ENCODE peak calls at places on chromosomes 2 and 18, in four cellular contexts. J is NCI-H345, C is NCI-H1105, Z is mesothelial cell of epicardium. O is an unnamed sample.
A peak's percentile ranks its signal among the peaks of the same experiment; 100 is the strongest.

GRCh38 chr2:95062716-95063400 is 37.4 kb downstream of the MAL start:
- DNase-seq in J (peak; percentile 71), C (no peak), Z (no peak), O (peak; percentile 43)

GRCh38 chr18:62999392-62999791 is 284.1 kb downstream of the PHLPP1 start:
- DNase-seq in J (no peak), C (no peak), Z (no peak), O (peak; percentile 55)

GRCh38 chr2:143034292-143035074 is 94.7 kb upstream of the ARHGAP15 start:
- DNase-seq in J (peak; percentile 86), C (peak; percentile 69), Z (no peak), O (peak; percentile 83)

GRCh38 chr18:48953096-48953706 is 2.4 kb upstream of the SMAD7 start:
- DNase-seq in J (no peak), C (no peak), Z (no peak), O (no peak)

GRCh38 chr18:13474907-13475306 is 251.5 kb downstream of the FAM210A start:
- DNase-seq in J (no peak), C (no peak), Z (no peak), O (no peak)

GRCh38 chr2:108492364-108492763 is 41.9 kb upstream of the LIMS1 start:
- DNase-seq in J (no peak), C (no peak), Z (no peak), O (peak; percentile 80)

GRCh38 chr18:26821181-26821580 is 44.3 kb downstream of the AQP4 start:
- DNase-seq in J (no peak), C (no peak), Z (no peak), O (peak; percentile 3)

GRCh38 chr2:73852020-73852419 is 23.3 kb downstream of the STAMBP start:
- DNase-seq in J (no peak), C (no peak), Z (no peak), O (peak; percentile 52)

GRCh38 chr2:219155054-219155644 is 5.5 kb downstream of the NHEJ1 start:
- DNase-seq in J (peak; percentile 83), C (peak; percentile 71), Z (no peak), O (peak; percentile 70)

GRCh38 chr18:49625021-49625691 is 63.3 kb downstream of the LIPG start:
- DNase-seq in J (no peak), C (no peak), Z (no peak), O (no peak)